ENCODE peak calls at places on chromosomes 5 and 9, in four cellular contexts. One of them, this sample, is unnamed.

GRCh38 chr5:179814090-179814489 is 6.6 kb upstream of the SQSTM1 start:
- DNase-seq in WERI-Rb-1: no peak
- DNase-seq in natural killer cell: no peak
- DNase-seq in thoracic aorta: no peak
- DNase-seq in this sample: no peak

GRCh38 chr9:89006308-89006707 is 15.0 kb downstream of the S1PR3 start:
- DNase-seq in thoracic aorta: no peak
- DNase-seq in WERI-Rb-1: no peak
- DNase-seq in natural killer cell: no peak
- DNase-seq in this sample: no peak

GRCh38 chr5:124132843-124133242 is 613.6 kb downstream of the ZNF608 start:
- DNase-seq in WERI-Rb-1: no peak
- DNase-seq in natural killer cell: no peak
- DNase-seq in thoracic aorta: no peak
- DNase-seq in this sample: no peak

GRCh38 chr9:116816484-116816883 is 129.4 kb downstream of the TRIM32 start:
- DNase-seq in WERI-Rb-1: no peak
- DNase-seq in natural killer cell: no peak
- DNase-seq in thoracic aorta: no peak
- DNase-seq in this sample: no peak

GRCh38 chr5:156963125-156963524 is at the start of gene TIMD4:
- DNase-seq in thoracic aorta: no peak
- DNase-seq in natural killer cell: no peak
- DNase-seq in WERI-Rb-1: no peak
- DNase-seq in this sample: no peak

GRCh38 chr9:78630966-78631365 is 334.0 kb downstream of the PSAT1 start:
- DNase-seq in natural killer cell: no peak
- DNase-seq in thoracic aorta: no peak
- DNase-seq in WERI-Rb-1: no peak
- DNase-seq in this sample: no peak

GRCh38 chr5:9057406-9058000 is 488.4 kb downstream of the SEMA5A start:
- DNase-seq in WERI-Rb-1: no peak
- DNase-seq in thoracic aorta: no peak
- DNase-seq in natural killer cell: no peak
- DNase-seq in this sample: no peak

GRCh38 chr5:100731768-100732167 is 171.3 kb downstream of the ST8SIA4 start:
- DNase-seq in thoracic aorta: no peak
- DNase-seq in natural killer cell: no peak
- DNase-seq in WERI-Rb-1: no peak
- DNase-seq in this sample: no peak

GRCh38 chr5:172524573-172525021 is 70.3 kb upstream of the SH3PXD2B start:
- DNase-seq in WERI-Rb-1: no peak
- DNase-seq in thoracic aorta: no peak
- DNase-seq in natural killer cell: no peak
- DNase-seq in this sample: no peak

GRCh38 chr9:37574241-37574721 is 1.9 kb downstream of the FBXO10 start:
- DNase-seq in natural killer cell: no peak
- DNase-seq in thoracic aorta: no peak
- DNase-seq in WERI-Rb-1: peak
- DNase-seq in this sample: no peak

GRCh38 chr9:80218336-80218735 is 646.6 kb downstream of the TLE4 start:
- DNase-seq in thoracic aorta: no peak
- DNase-seq in WERI-Rb-1: no peak
- DNase-seq in natural killer cell: no peak
- DNase-seq in this sample: no peak

GRCh38 chr5:139141841-139142240 is 56.3 kb downstream of the SIL1 start:
- DNase-seq in natural killer cell: no peak
- DNase-seq in thoracic aorta: no peak
- DNase-seq in WERI-Rb-1: no peak
- DNase-seq in this sample: peak

GRCh38 chr5:135422419-135422818 is 23.4 kb upstream of the MACROH2A1 start:
- DNase-seq in natural killer cell: no peak
- DNase-seq in thoracic aorta: no peak
- DNase-seq in WERI-Rb-1: no peak
- DNase-seq in this sample: no peak

GRCh38 chr9:124559871-124560270 is 52.7 kb upstream of the NR5A1 start:
- DNase-seq in thoracic aorta: no peak
- DNase-seq in WERI-Rb-1: no peak
- DNase-seq in natural killer cell: no peak
- DNase-seq in this sample: no peak

GRCh38 chr5:116303810-116304209 is 219.0 kb downstream of the COMMD10 start:
- DNase-seq in WERI-Rb-1: no peak
- DNase-seq in thoracic aorta: no peak
- DNase-seq in natural killer cell: no peak
- DNase-seq in this sample: no peak

GRCh38 chr5:14258840-14259239 is 115.7 kb downstream of the TRIO start:
- DNase-seq in natural killer cell: no peak
- DNase-seq in thoracic aorta: no peak
- DNase-seq in WERI-Rb-1: no peak
- DNase-seq in this sample: no peak
- TF ChIP-seq CTCF in natural killer cell: no peak
- TF ChIP-seq CTCF in thoracic aorta: no peak
- TF ChIP-seq CTCF in WERI-Rb-1: no peak
- TF ChIP-seq CTCF in this sample: no peak

GRCh38 chr5:150613991-150614650 is 26.3 kb upstream of the SYNPO start:
- DNase-seq in thoracic aorta: no peak
- DNase-seq in WERI-Rb-1: no peak
- DNase-seq in natural killer cell: no peak
- DNase-seq in this sample: no peak
- TF ChIP-seq CTCF in thoracic aorta: no peak
- TF ChIP-seq CTCF in WERI-Rb-1: peak
- TF ChIP-seq CTCF in natural killer cell: no peak
- TF ChIP-seq CTCF in this sample: no peak

DNA sequence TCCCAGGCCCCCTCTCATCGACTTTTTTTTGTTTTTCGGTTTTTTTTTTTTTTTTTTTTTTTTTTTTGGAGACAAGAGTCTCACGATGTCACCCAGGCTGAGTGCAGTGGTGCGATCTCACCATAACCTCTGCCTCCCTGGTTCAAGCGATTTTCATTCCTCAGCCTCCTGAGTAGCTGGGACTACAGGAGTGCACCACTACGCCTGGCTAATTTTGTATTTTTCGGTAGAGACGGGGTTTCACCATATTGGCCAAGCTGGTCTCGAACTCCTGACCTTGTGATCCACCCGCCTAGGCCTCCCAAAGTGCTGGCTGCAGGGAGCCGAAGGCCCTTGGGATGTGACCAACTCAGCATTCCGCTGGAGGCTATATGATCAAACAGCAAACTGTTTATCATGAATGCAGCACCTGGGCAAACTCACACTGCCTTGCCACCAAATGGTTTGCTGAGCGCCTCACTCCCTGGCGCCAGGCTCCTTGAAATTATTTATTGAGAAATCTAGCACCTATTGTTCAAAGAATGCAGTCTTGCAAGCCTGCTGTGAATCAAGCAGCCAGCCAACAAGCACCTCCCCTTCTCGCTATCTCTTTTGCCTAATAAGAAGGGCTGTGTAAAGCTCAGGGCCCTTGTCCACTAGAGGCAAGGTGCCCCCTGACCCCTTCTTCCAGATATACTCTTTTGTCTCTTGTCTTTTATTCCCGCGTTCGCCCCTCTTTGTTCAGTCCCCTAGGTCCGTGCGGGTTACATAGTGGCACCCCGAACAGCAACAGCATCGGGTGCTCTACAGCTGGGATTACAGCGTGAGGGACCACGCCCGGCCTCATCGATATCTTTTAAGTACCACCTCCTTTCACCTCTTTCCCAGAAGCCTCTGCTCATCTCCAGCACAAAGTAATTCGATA is 1.2 kb downstream of the RIGI start:
- DNase-seq in natural killer cell: no peak
- DNase-seq in WERI-Rb-1: no peak
- DNase-seq in thoracic aorta: no peak
- DNase-seq in this sample: no peak
- TF ChIP-seq CTCF in natural killer cell: no peak
- TF ChIP-seq CTCF in WERI-Rb-1: no peak
- TF ChIP-seq CTCF in thoracic aorta: no peak
- TF ChIP-seq CTCF in this sample: no peak

DNA sequence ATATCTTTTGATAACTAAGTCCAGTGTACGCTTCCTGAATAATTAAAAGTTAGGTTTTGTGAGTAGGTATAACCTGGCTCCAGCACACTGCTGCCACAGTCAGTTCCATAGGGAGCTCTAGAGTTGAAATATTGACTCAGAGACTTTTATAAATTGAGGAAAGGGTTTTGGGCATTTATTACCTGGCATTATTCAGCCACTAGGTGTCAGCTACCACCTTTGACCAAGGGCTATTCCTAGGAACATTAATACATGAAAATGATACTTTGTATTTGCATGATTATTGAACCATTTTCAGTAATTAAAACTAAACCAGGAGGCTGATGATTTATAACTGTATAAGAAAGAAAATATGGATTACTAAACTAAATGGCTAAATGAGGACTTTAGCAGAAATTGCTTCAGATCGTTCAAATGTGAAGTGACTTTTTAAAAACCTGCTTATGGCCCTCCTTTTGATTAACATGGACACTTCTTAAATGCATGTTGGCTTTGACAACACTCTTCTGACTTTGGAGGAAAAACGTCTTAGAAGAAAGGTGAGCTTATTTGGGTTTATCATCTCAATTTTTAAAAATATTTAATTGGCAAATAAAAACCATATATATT is 83.0 kb downstream of the SMC2 start:
- DNase-seq in natural killer cell: no peak
- DNase-seq in thoracic aorta: no peak
- DNase-seq in WERI-Rb-1: peak
- DNase-seq in this sample: no peak
- TF ChIP-seq CTCF in natural killer cell: no peak
- TF ChIP-seq CTCF in thoracic aorta: peak
- TF ChIP-seq CTCF in WERI-Rb-1: peak
- TF ChIP-seq CTCF in this sample: no peak

DNA sequence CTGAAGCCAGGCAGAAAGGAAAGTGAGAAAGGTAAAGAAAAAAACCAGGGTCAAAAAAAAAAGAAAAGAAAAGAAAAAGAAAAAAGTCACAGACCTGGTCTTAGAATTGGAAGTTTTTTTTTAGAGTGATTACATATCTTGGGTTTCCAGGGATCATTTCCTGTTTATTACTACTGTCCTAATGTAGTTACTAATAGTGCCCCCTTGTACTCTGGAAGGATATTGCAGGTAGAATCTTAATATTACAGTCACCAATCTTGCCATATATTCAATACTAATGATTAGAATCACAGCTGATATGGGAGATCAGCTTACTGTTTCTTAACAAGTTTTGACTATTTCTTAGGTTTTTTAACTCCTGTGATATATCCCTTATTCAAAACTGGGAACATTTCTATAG is 543.2 kb upstream of the CDH6 start:
- DNase-seq in natural killer cell: no peak
- DNase-seq in WERI-Rb-1: no peak
- DNase-seq in thoracic aorta: no peak
- DNase-seq in this sample: no peak
- TF ChIP-seq CTCF in natural killer cell: no peak
- TF ChIP-seq CTCF in WERI-Rb-1: no peak
- TF ChIP-seq CTCF in thoracic aorta: no peak
- TF ChIP-seq CTCF in this sample: no peak

DNA sequence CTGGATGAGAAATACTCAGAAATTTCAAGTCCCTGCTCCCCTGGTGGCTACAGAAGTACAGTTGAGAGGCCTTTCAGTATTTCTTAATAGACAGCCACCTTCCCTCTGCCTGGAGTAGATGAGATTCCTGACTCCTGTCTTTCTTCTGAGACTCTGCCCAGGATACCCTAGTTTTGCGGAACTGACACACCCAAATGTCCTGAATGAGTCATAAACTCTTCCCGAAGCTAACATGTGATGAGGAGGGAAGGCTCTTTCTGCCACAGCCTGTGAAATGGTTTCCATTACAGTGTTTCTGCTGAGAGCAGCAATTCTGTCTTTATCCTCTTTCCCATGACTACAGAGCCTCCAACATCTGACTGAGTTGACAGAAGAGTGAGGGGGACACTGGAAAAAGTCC is 52.7 kb upstream of the TNC start:
- DNase-seq in thoracic aorta: no peak
- DNase-seq in natural killer cell: no peak
- DNase-seq in WERI-Rb-1: no peak
- DNase-seq in this sample: no peak
- TF ChIP-seq CTCF in thoracic aorta: no peak
- TF ChIP-seq CTCF in natural killer cell: no peak
- TF ChIP-seq CTCF in WERI-Rb-1: no peak
- TF ChIP-seq CTCF in this sample: no peak

GRCh38 chr9:136432591-136432990 is 7.1 kb downstream of the INPP5E start:
- DNase-seq in WERI-Rb-1: no peak
- DNase-seq in natural killer cell: no peak
- DNase-seq in thoracic aorta: no peak
- DNase-seq in this sample: no peak

GRCh38 chr9:136429683-136430590 is 9.7 kb downstream of the INPP5E start:
- DNase-seq in WERI-Rb-1: peak
- DNase-seq in thoracic aorta: no peak
- DNase-seq in natural killer cell: no peak
- DNase-seq in this sample: no peak

GRCh38 chr9:136430591-136431234 is 8.9 kb downstream of the INPP5E start:
- DNase-seq in natural killer cell: no peak
- DNase-seq in thoracic aorta: no peak
- DNase-seq in WERI-Rb-1: no peak
- DNase-seq in this sample: no peak

GRCh38 chr9:136433043-136433715 is 6.5 kb downstream of the INPP5E start:
- DNase-seq in natural killer cell: no peak
- DNase-seq in WERI-Rb-1: no peak
- DNase-seq in thoracic aorta: no peak
- DNase-seq in this sample: no peak

GRCh38 chr9:136431782-136432350 is 7.8 kb downstream of the INPP5E start:
- DNase-seq in WERI-Rb-1: no peak
- DNase-seq in thoracic aorta: no peak
- DNase-seq in natural killer cell: no peak
- DNase-seq in this sample: no peak
- TF ChIP-seq CTCF in WERI-Rb-1: no peak
- TF ChIP-seq CTCF in thoracic aorta: no peak
- TF ChIP-seq CTCF in natural killer cell: no peak
- TF ChIP-seq CTCF in this sample: no peak

GRCh38 chr5:137086289-137086838 is 412.8 kb downstream of the SPOCK1 start:
- DNase-seq in natural killer cell: no peak
- DNase-seq in thoracic aorta: no peak
- DNase-seq in WERI-Rb-1: peak
- DNase-seq in this sample: no peak
- TF ChIP-seq CTCF in natural killer cell: no peak
- TF ChIP-seq CTCF in thoracic aorta: no peak
- TF ChIP-seq CTCF in WERI-Rb-1: peak
- TF ChIP-seq CTCF in this sample: no peak